ENCODE peak calls at places on chromosomes 7 and 10, in ten cellular contexts. One of them, this sample, is unnamed.

GRCh38 chr10:66238343-66238742 is 687.5 kb upstream of the LRRTM3 start:
- DNase-seq in stimulated activated CD4-positive, alpha-beta T cell treated with anti-CD3 and anti-CD28 coated beads, Interleukin-15, amount 100 ng/mL, for 1 hour: no peak
- DNase-seq in HT1080: no peak
- DNase-seq in A549: no peak
- DNase-seq in adipocyte: no peak
- DNase-seq in natural killer cell treated with Interleukin-12 subunit alpha and Interleukin-12 subunit beta and Interleukin-15 and Interleukin-18, amount 100 ng/mL, for 72 hours: no peak
- DNase-seq in EL: no peak
- DNase-seq in left kidney: no peak
- DNase-seq in fibroblast of gingiva: no peak
- DNase-seq in skeletal muscle cell: no peak
- DNase-seq in this sample: no peak

GRCh38 chr7:66376264-66376945 is 171.3 kb downstream of the TPST1 start:
- DNase-seq in A549: no peak
- DNase-seq in fibroblast of gingiva: no peak
- DNase-seq in EL: no peak
- DNase-seq in HT1080: no peak
- DNase-seq in skeletal muscle cell: no peak
- DNase-seq in adipocyte: no peak
- DNase-seq in natural killer cell treated with Interleukin-12 subunit alpha and Interleukin-12 subunit beta and Interleukin-15 and Interleukin-18, amount 100 ng/mL, for 72 hours: no peak
- DNase-seq in stimulated activated CD4-positive, alpha-beta T cell treated with anti-CD3 and anti-CD28 coated beads, Interleukin-15, amount 100 ng/mL, for 1 hour: no peak
- DNase-seq in left kidney: no peak
- DNase-seq in this sample: no peak

GRCh38 chr10:102312683-102313082 is 67.4 kb downstream of the GBF1 start:
- DNase-seq in stimulated activated CD4-positive, alpha-beta T cell treated with anti-CD3 and anti-CD28 coated beads, Interleukin-15, amount 100 ng/mL, for 1 hour: no peak
- DNase-seq in natural killer cell treated with Interleukin-12 subunit alpha and Interleukin-12 subunit beta and Interleukin-15 and Interleukin-18, amount 100 ng/mL, for 72 hours: no peak
- DNase-seq in left kidney: peak; percentile 20
- DNase-seq in HT1080: peak; percentile 74
- DNase-seq in adipocyte: peak; percentile 28
- DNase-seq in A549: no peak
- DNase-seq in fibroblast of gingiva: no peak
- DNase-seq in skeletal muscle cell: no peak
- DNase-seq in EL: peak; percentile 37
- DNase-seq in this sample: no peak

GRCh38 chr7:82700739-82701138 is 257.2 kb upstream of the CACNA2D1 start:
- DNase-seq in fibroblast of gingiva: peak; percentile 10
- DNase-seq in natural killer cell treated with Interleukin-12 subunit alpha and Interleukin-12 subunit beta and Interleukin-15 and Interleukin-18, amount 100 ng/mL, for 72 hours: no peak
- DNase-seq in EL: no peak
- DNase-seq in skeletal muscle cell: no peak
- DNase-seq in adipocyte: no peak
- DNase-seq in left kidney: peak; percentile 24
- DNase-seq in HT1080: no peak
- DNase-seq in stimulated activated CD4-positive, alpha-beta T cell treated with anti-CD3 and anti-CD28 coated beads, Interleukin-15, amount 100 ng/mL, for 1 hour: no peak
- DNase-seq in A549: no peak
- DNase-seq in this sample: no peak

GRCh38 chr10:63434866-63435854 is 30.6 kb downstream of the JMJD1C start:
- DNase-seq in HT1080: no peak
- DNase-seq in natural killer cell treated with Interleukin-12 subunit alpha and Interleukin-12 subunit beta and Interleukin-15 and Interleukin-18, amount 100 ng/mL, for 72 hours: no peak
- DNase-seq in stimulated activated CD4-positive, alpha-beta T cell treated with anti-CD3 and anti-CD28 coated beads, Interleukin-15, amount 100 ng/mL, for 1 hour: no peak
- DNase-seq in EL: no peak
- DNase-seq in left kidney: no peak
- DNase-seq in skeletal muscle cell: no peak
- DNase-seq in A549: no peak
- DNase-seq in adipocyte: no peak
- DNase-seq in fibroblast of gingiva: no peak
- DNase-seq in this sample: no peak

GRCh38 chr7:104431930-104432329 is 103.5 kb downstream of the LHFPL3 start:
- DNase-seq in stimulated activated CD4-positive, alpha-beta T cell treated with anti-CD3 and anti-CD28 coated beads, Interleukin-15, amount 100 ng/mL, for 1 hour: no peak
- DNase-seq in HT1080: no peak
- DNase-seq in adipocyte: no peak
- DNase-seq in left kidney: no peak
- DNase-seq in skeletal muscle cell: no peak
- DNase-seq in EL: no peak
- DNase-seq in fibroblast of gingiva: no peak
- DNase-seq in A549: no peak
- DNase-seq in natural killer cell treated with Interleukin-12 subunit alpha and Interleukin-12 subunit beta and Interleukin-15 and Interleukin-18, amount 100 ng/mL, for 72 hours: no peak
- DNase-seq in this sample: no peak

GRCh38 chr10:116272497-116273221 is at the start of gene GFRA1:
- DNase-seq in left kidney: peak; percentile 81
- DNase-seq in skeletal muscle cell: no peak
- DNase-seq in HT1080: no peak
- DNase-seq in natural killer cell treated with Interleukin-12 subunit alpha and Interleukin-12 subunit beta and Interleukin-15 and Interleukin-18, amount 100 ng/mL, for 72 hours: no peak
- DNase-seq in EL: peak; percentile 61
- DNase-seq in stimulated activated CD4-positive, alpha-beta T cell treated with anti-CD3 and anti-CD28 coated beads, Interleukin-15, amount 100 ng/mL, for 1 hour: no peak
- DNase-seq in A549: peak; percentile 21
- DNase-seq in fibroblast of gingiva: no peak
- DNase-seq in adipocyte: peak; percentile 60
- DNase-seq in this sample: no peak

GRCh38 chr10:103884681-103885139 is 29.3 kb upstream of the SH3PXD2A start:
- DNase-seq in EL: peak; percentile 70
- DNase-seq in natural killer cell treated with Interleukin-12 subunit alpha and Interleukin-12 subunit beta and Interleukin-15 and Interleukin-18, amount 100 ng/mL, for 72 hours: no peak
- DNase-seq in HT1080: peak; percentile 66
- DNase-seq in fibroblast of gingiva: peak; percentile 47
- DNase-seq in A549: peak; percentile 58
- DNase-seq in stimulated activated CD4-positive, alpha-beta T cell treated with anti-CD3 and anti-CD28 coated beads, Interleukin-15, amount 100 ng/mL, for 1 hour: no peak
- DNase-seq in left kidney: peak; percentile 83
- DNase-seq in skeletal muscle cell: no peak
- DNase-seq in adipocyte: peak; percentile 81
- DNase-seq in this sample: peak; percentile 58

GRCh38 chr7:142801601-142802295 is 31.0 kb downstream of the PRSS2 start:
- DNase-seq in stimulated activated CD4-positive, alpha-beta T cell treated with anti-CD3 and anti-CD28 coated beads, Interleukin-15, amount 100 ng/mL, for 1 hour: no peak
- DNase-seq in adipocyte: no peak
- DNase-seq in A549: no peak
- DNase-seq in left kidney: no peak
- DNase-seq in EL: no peak
- DNase-seq in fibroblast of gingiva: no peak
- DNase-seq in natural killer cell treated with Interleukin-12 subunit alpha and Interleukin-12 subunit beta and Interleukin-15 and Interleukin-18, amount 100 ng/mL, for 72 hours: no peak
- DNase-seq in skeletal muscle cell: no peak
- DNase-seq in HT1080: no peak
- DNase-seq in this sample: no peak

GRCh38 chr7:7911339-7911738 is 57.3 kb upstream of the GLCCI1 start:
- DNase-seq in fibroblast of gingiva: peak; percentile 66
- DNase-seq in adipocyte: peak; percentile 83
- DNase-seq in A549: peak; percentile 54
- DNase-seq in stimulated activated CD4-positive, alpha-beta T cell treated with anti-CD3 and anti-CD28 coated beads, Interleukin-15, amount 100 ng/mL, for 1 hour: no peak
- DNase-seq in skeletal muscle cell: peak; percentile 52
- DNase-seq in natural killer cell treated with Interleukin-12 subunit alpha and Interleukin-12 subunit beta and Interleukin-15 and Interleukin-18, amount 100 ng/mL, for 72 hours: no peak
- DNase-seq in left kidney: no peak
- DNase-seq in EL: peak; percentile 88
- DNase-seq in HT1080: peak; percentile 55
- DNase-seq in this sample: peak; percentile 77

GRCh38 chr10:11261687-11262086 is 244.0 kb downstream of the CELF2 start:
- DNase-seq in skeletal muscle cell: no peak
- DNase-seq in adipocyte: no peak
- DNase-seq in stimulated activated CD4-positive, alpha-beta T cell treated with anti-CD3 and anti-CD28 coated beads, Interleukin-15, amount 100 ng/mL, for 1 hour: no peak
- DNase-seq in HT1080: no peak
- DNase-seq in EL: no peak
- DNase-seq in left kidney: no peak
- DNase-seq in fibroblast of gingiva: no peak
- DNase-seq in A549: no peak
- DNase-seq in natural killer cell treated with Interleukin-12 subunit alpha and Interleukin-12 subunit beta and Interleukin-15 and Interleukin-18, amount 100 ng/mL, for 72 hours: no peak
- DNase-seq in this sample: no peak

GRCh38 chr10:115941247-115941840 is 331.7 kb downstream of the GFRA1 start:
- DNase-seq in natural killer cell treated with Interleukin-12 subunit alpha and Interleukin-12 subunit beta and Interleukin-15 and Interleukin-18, amount 100 ng/mL, for 72 hours: no peak
- DNase-seq in adipocyte: no peak
- DNase-seq in A549: no peak
- DNase-seq in fibroblast of gingiva: no peak
- DNase-seq in left kidney: peak; percentile 17
- DNase-seq in EL: no peak
- DNase-seq in HT1080: no peak
- DNase-seq in skeletal muscle cell: no peak
- DNase-seq in stimulated activated CD4-positive, alpha-beta T cell treated with anti-CD3 and anti-CD28 coated beads, Interleukin-15, amount 100 ng/mL, for 1 hour: no peak
- DNase-seq in this sample: no peak

GRCh38 chr7:12884033-12884432 is 196.6 kb downstream of the ARL4A start:
- DNase-seq in A549: no peak
- DNase-seq in left kidney: no peak
- DNase-seq in adipocyte: peak; percentile 16
- DNase-seq in EL: no peak
- DNase-seq in fibroblast of gingiva: no peak
- DNase-seq in natural killer cell treated with Interleukin-12 subunit alpha and Interleukin-12 subunit beta and Interleukin-15 and Interleukin-18, amount 100 ng/mL, for 72 hours: no peak
- DNase-seq in stimulated activated CD4-positive, alpha-beta T cell treated with anti-CD3 and anti-CD28 coated beads, Interleukin-15, amount 100 ng/mL, for 1 hour: no peak
- DNase-seq in HT1080: no peak
- DNase-seq in skeletal muscle cell: peak; percentile 10
- DNase-seq in this sample: no peak

GRCh38 chr10:119375574-119376265 is 166.8 kb downstream of the RGS10 start:
- DNase-seq in EL: no peak
- DNase-seq in natural killer cell treated with Interleukin-12 subunit alpha and Interleukin-12 subunit beta and Interleukin-15 and Interleukin-18, amount 100 ng/mL, for 72 hours: no peak
- DNase-seq in adipocyte: peak; percentile 75
- DNase-seq in A549: no peak
- DNase-seq in stimulated activated CD4-positive, alpha-beta T cell treated with anti-CD3 and anti-CD28 coated beads, Interleukin-15, amount 100 ng/mL, for 1 hour: no peak
- DNase-seq in HT1080: no peak
- DNase-seq in left kidney: peak; percentile 86
- DNase-seq in skeletal muscle cell: no peak
- DNase-seq in fibroblast of gingiva: peak; percentile 85
- DNase-seq in this sample: no peak

GRCh38 chr7:100486753-100487446 is 3.2 kb downstream of the NYAP1 start:
- DNase-seq in left kidney: peak; percentile 63
- DNase-seq in EL: peak; percentile 38
- DNase-seq in HT1080: no peak
- DNase-seq in fibroblast of gingiva: no peak
- DNase-seq in A549: peak; percentile 69
- DNase-seq in adipocyte: no peak
- DNase-seq in stimulated activated CD4-positive, alpha-beta T cell treated with anti-CD3 and anti-CD28 coated beads, Interleukin-15, amount 100 ng/mL, for 1 hour: no peak
- DNase-seq in skeletal muscle cell: no peak
- DNase-seq in natural killer cell treated with Interleukin-12 subunit alpha and Interleukin-12 subunit beta and Interleukin-15 and Interleukin-18, amount 100 ng/mL, for 72 hours: no peak
- DNase-seq in this sample: no peak

GRCh38 chr10:12780634-12781601 is 220.6 kb downstream of the CCDC3 start:
- DNase-seq in natural killer cell treated with Interleukin-12 subunit alpha and Interleukin-12 subunit beta and Interleukin-15 and Interleukin-18, amount 100 ng/mL, for 72 hours: no peak
- DNase-seq in A549: no peak
- DNase-seq in left kidney: peak; percentile 40
- DNase-seq in adipocyte: no peak
- DNase-seq in skeletal muscle cell: no peak
- DNase-seq in EL: no peak
- DNase-seq in stimulated activated CD4-positive, alpha-beta T cell treated with anti-CD3 and anti-CD28 coated beads, Interleukin-15, amount 100 ng/mL, for 1 hour: no peak
- DNase-seq in HT1080: no peak
- DNase-seq in fibroblast of gingiva: no peak
- DNase-seq in this sample: no peak

GRCh38 chr10:93081296-93081695 is 7.6 kb downstream of the CYP26A1 start:
- DNase-seq in A549: no peak
- DNase-seq in skeletal muscle cell: no peak
- DNase-seq in fibroblast of gingiva: no peak
- DNase-seq in adipocyte: no peak
- DNase-seq in left kidney: no peak
- DNase-seq in natural killer cell treated with Interleukin-12 subunit alpha and Interleukin-12 subunit beta and Interleukin-15 and Interleukin-18, amount 100 ng/mL, for 72 hours: no peak
- DNase-seq in stimulated activated CD4-positive, alpha-beta T cell treated with anti-CD3 and anti-CD28 coated beads, Interleukin-15, amount 100 ng/mL, for 1 hour: no peak
- DNase-seq in HT1080: no peak
- DNase-seq in EL: no peak
- DNase-seq in this sample: no peak

GRCh38 chr10:94459385-94459784 is 57.0 kb downstream of the TBC1D12 start:
- DNase-seq in adipocyte: no peak
- DNase-seq in A549: no peak
- DNase-seq in HT1080: no peak
- DNase-seq in EL: no peak
- DNase-seq in left kidney: no peak
- DNase-seq in stimulated activated CD4-positive, alpha-beta T cell treated with anti-CD3 and anti-CD28 coated beads, Interleukin-15, amount 100 ng/mL, for 1 hour: no peak
- DNase-seq in fibroblast of gingiva: no peak
- DNase-seq in natural killer cell treated with Interleukin-12 subunit alpha and Interleukin-12 subunit beta and Interleukin-15 and Interleukin-18, amount 100 ng/mL, for 72 hours: no peak
- DNase-seq in skeletal muscle cell: no peak
- DNase-seq in this sample: no peak

GRCh38 chr7:68321776-68322496 is 1276.3 kb upstream of the AUTS2 start:
- DNase-seq in left kidney: no peak
- DNase-seq in stimulated activated CD4-positive, alpha-beta T cell treated with anti-CD3 and anti-CD28 coated beads, Interleukin-15, amount 100 ng/mL, for 1 hour: no peak
- DNase-seq in A549: no peak
- DNase-seq in HT1080: no peak
- DNase-seq in EL: no peak
- DNase-seq in adipocyte: no peak
- DNase-seq in natural killer cell treated with Interleukin-12 subunit alpha and Interleukin-12 subunit beta and Interleukin-15 and Interleukin-18, amount 100 ng/mL, for 72 hours: no peak
- DNase-seq in fibroblast of gingiva: no peak
- DNase-seq in skeletal muscle cell: no peak
- DNase-seq in this sample: no peak

This sample was measured in LoVo.